ENCODE peak calls at places on chromosomes 5 and 9, in six cellular contexts. H, V, F, B, X and S are unnamed samples.

GRCh38 chr5:115389074-115389798 is 92.8 kb upstream of the CCDC112 start:
- DNase-seq in H (no peak), V (no peak), F (no peak), B (peak; percentile 32), X (no peak), S (no peak)

GRCh38 chr5:52743970-52744369 is 43.7 kb upstream of the ITGA1 start:
- DNase-seq in H (no peak), V (no peak), F (no peak), B (peak; percentile 38), X (no peak), S (no peak)

GRCh38 chr5:139700711-139701693 is 52.9 kb downstream of the CXXC5 start:
- DNase-seq in H (no peak), V (no peak), F (no peak), B (no peak), X (no peak), S (no peak)

GRCh38 chr9:70581214-70581966 is 166.9 kb upstream of the KLF9 start:
- DNase-seq in H (no peak), V (no peak), F (no peak), B (no peak), X (no peak), S (no peak)

GRCh38 chr9:125966959-125967711 is 220.0 kb downstream of the PBX3 start:
- DNase-seq in H (no peak), V (no peak), F (no peak), B (no peak), X (no peak), S (no peak)

GRCh38 chr5:137862251-137862650 is 5.4 kb upstream of the MYOT start:
- DNase-seq in H (no peak), V (no peak), F (no peak), B (no peak), X (no peak), S (no peak)

GRCh38 chr5:143649869-143650268 is 162.1 kb upstream of the HMHB1 start:
- DNase-seq in H (no peak), V (no peak), F (no peak), B (no peak), X (no peak), S (no peak)

GRCh38 chr5:88952344-88952743 is 69.4 kb upstream of the MEF2C start:
- DNase-seq in H (peak; percentile 98), V (no peak), F (peak; percentile 80), B (no peak), X (no peak), S (no peak)

GRCh38 chr9:18689166-18689565 is 215.2 kb downstream of the ADAMTSL1 start:
- DNase-seq in H (no peak), V (no peak), F (no peak), B (no peak), X (no peak), S (no peak)

GRCh38 chr5:80399553-80400239 is 8.2 kb upstream of the ZFYVE16 start:
- DNase-seq in H (no peak), V (no peak), F (no peak), B (peak; percentile 30), X (no peak), S (no peak)

GRCh38 chr5:133285583-133286021 is 233.8 kb downstream of the HSPA4 start:
- DNase-seq in H (no peak), V (no peak), F (no peak), B (peak; percentile 42), X (no peak), S (no peak)

GRCh38 chr5:173235499-173236394 is 741 bp upstream of the NKX2-5 start:
- DNase-seq in H (no peak), V (no peak), F (no peak), B (no peak), X (no peak), S (no peak)

GRCh38 chr9:17906841-17907779 is 328.2 kb downstream of the SH3GL2 start:
- DNase-seq in H (no peak), V (no peak), F (no peak), B (no peak), X (no peak), S (no peak)

GRCh38 chr9:106035810-106036209 is 341.5 kb downstream of the TMEM38B start:
- DNase-seq in H (no peak), V (no peak), F (no peak), B (no peak), X (no peak), S (no peak)